ENCODE peak calls at places on chromosomes 11 and 22, in nine cellular contexts. C is Peyer's patch, T is esophagus squamous epithelium, M is heart left ventricle, J is transverse colon, G is sigmoid colon, L is tibial nerve, P is A549, Q is K562. S is an unnamed sample.

GRCh38 chr11:91932151-91932821 is 292.3 kb upstream of the FAT3 start:
- DNase-seq in C (no peak), T (no peak), M (no peak), J (no peak), G (no peak), L (no peak), P (no peak), Q (no peak), S (no peak)

GRCh38 chr11:30758946-30759501 is 172.9 kb upstream of the MPPED2 start:
- DNase-seq in C (no peak), T (no peak), M (no peak), J (no peak), G (peak; percentile 61), L (no peak), P (no peak), Q (no peak), S (no peak)

GRCh38 chr22:50089231-50090140 is at the start of gene MOV10L1:
- DNase-seq in C (no peak), T (no peak), M (no peak), J (no peak), G (no peak), L (no peak), P (no peak), Q (peak; percentile 54), S (no peak)

GRCh38 chr22:48644108-48644507 is 1183.6 kb downstream of the BRD1 start:
- DNase-seq in C (no peak), T (no peak), M (peak; percentile 52), J (no peak), G (no peak), L (no peak), P (no peak), Q (no peak), S (no peak)

GRCh38 chr11:122423886-122424285 is 231.6 kb upstream of the UBASH3B start:
- DNase-seq in C (no peak), T (no peak), M (no peak), J (no peak), G (no peak), L (no peak), P (no peak), Q (no peak), S (no peak)

GRCh38 chr22:28051091-28051786 is 132.2 kb upstream of the PITPNB start:
- DNase-seq in C (no peak), T (no peak), M (no peak), J (no peak), G (no peak), L (no peak), P (no peak), Q (no peak), S (no peak)

GRCh38 chr11:67289226-67289650 is at the start of gene ANKRD13D:
- DNase-seq in C (peak; percentile 73), T (no peak), M (no peak), J (no peak), G (peak; percentile 73), L (no peak), P (no peak), Q (peak; percentile 91), S (peak; percentile 65)

GRCh38 chr11:93740802-93741093 is 547 bp downstream of the TAF1D start:
- DNase-seq in C (peak; percentile 65), T (no peak), M (peak; percentile 74), J (peak; percentile 64), G (peak; percentile 79), L (peak; percentile 53), P (peak; percentile 35), Q (peak; percentile 60), S (no peak)

GRCh38 chr22:47846206-47846605 is 1083.8 kb downstream of the TBC1D22A start:
- DNase-seq in C (no peak), T (no peak), M (no peak), J (no peak), G (no peak), L (no peak), P (no peak), Q (no peak), S (no peak)

GRCh38 chr11:110121204-110121603 is 28.0 kb downstream of the ZC3H12C start:
- DNase-seq in C (no peak), T (no peak), M (no peak), J (no peak), G (no peak), L (no peak), P (no peak), Q (no peak), S (no peak)

GRCh38 chr11:126375726-126376125 is 20.2 kb downstream of the ST3GAL4 start:
- DNase-seq in C (no peak), T (no peak), M (no peak), J (no peak), G (no peak), L (no peak), P (no peak), Q (no peak), S (no peak)

GRCh38 chr11:1771273-1771672 is 7.5 kb upstream of the CTSD start:
- DNase-seq in C (no peak), T (no peak), M (no peak), J (peak; percentile 5), G (no peak), L (no peak), P (no peak), Q (no peak), S (no peak)

DNA sequence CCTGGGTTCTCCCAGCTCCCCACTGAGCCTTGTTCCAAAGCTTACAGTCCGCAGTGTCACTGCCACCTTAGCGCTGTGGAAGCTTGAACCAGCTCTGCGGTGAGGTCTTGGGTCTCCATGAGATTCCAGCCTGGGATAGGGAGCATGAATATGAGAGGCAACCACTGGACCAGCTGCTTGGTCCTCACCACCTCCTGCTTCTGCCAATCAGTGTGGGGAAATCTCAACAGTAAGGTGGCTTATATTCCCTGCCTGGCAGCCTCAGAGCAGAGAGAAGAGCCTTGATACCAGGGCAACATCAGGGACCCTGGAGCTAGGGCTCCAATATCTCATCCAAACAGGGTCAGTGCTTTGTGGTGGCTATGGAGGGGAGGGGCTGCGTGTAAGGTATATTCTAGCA is 912 bp downstream of the CD44 start:
- DNase-seq in C (no peak), T (no peak), M (no peak), J (no peak), G (no peak), L (no peak), P (no peak), Q (no peak), S (no peak)
- TF ChIP-seq POLR2A in C (no peak), T (no peak), M (no peak), J (no peak), G (no peak), L (no peak), P (no peak), Q (no peak), S (no peak)

GRCh38 chr11:130899106-130899505 is 17.2 kb downstream of the SNX19 start:
- DNase-seq in C (no peak), T (no peak), M (no peak), J (no peak), G (no peak), L (no peak), P (no peak), Q (no peak), S (no peak)
- TF ChIP-seq POLR2A in C (no peak), T (no peak), M (no peak), J (no peak), G (no peak), L (no peak), P (no peak), Q (no peak), S (no peak)

GRCh38 chr22:20384171-20384570 is 9.8 kb upstream of the ZNF74 start:
- DNase-seq in C (no peak), T (no peak), M (no peak), J (no peak), G (no peak), L (no peak), P (no peak), Q (no peak), S (no peak)
- TF ChIP-seq POLR2A in C (no peak), T (no peak), M (no peak), J (no peak), G (no peak), L (no peak), P (no peak), Q (no peak), S (no peak)

GRCh38 chr11:64285885-64286800 is 495 bp downstream of the GPR137 start:
- DNase-seq in C (peak; percentile 60), T (no peak), M (no peak), J (peak; percentile 49), G (no peak), L (no peak), P (peak; percentile 65), Q (no peak), S (no peak)

GRCh38 chr11:64283092-64283491 is 1.4 kb downstream of the BAD start:
- DNase-seq in C (no peak), T (no peak), M (no peak), J (no peak), G (no peak), L (no peak), P (no peak), Q (no peak), S (no peak)

GRCh38 chr11:64284048-64284961 is at the start of gene BAD:
- DNase-seq in C (peak; percentile 98), T (peak; percentile 65), M (peak; percentile 96), J (peak; percentile 97), G (peak; percentile 98), L (peak; percentile 94), P (peak; percentile 97), Q (peak; percentile 99), S (peak; percentile 98)

GRCh38 chr11:64286801-64287159 is 1.1 kb downstream of the GPR137 start:
- DNase-seq in C (no peak), T (no peak), M (no peak), J (no peak), G (no peak), L (no peak), P (no peak), Q (no peak), S (no peak)

GRCh38 chr11:64284962-64285884 is at the start of gene GPR137:
- DNase-seq in C (peak; percentile 94), T (peak; percentile 50), M (peak; percentile 93), J (peak; percentile 91), G (peak; percentile 92), L (peak; percentile 81), P (peak; percentile 79), Q (peak; percentile 94), S (peak; percentile 87)
- TF ChIP-seq POLR2A in C (peak; percentile 50), T (no peak), M (no peak), J (peak; percentile 17), G (peak; percentile 24), L (no peak), P (peak; percentile 38), Q (peak; percentile 50), S (peak; percentile 55)

GRCh38 chr11:761526-762108 is 14.4 kb downstream of the TALDO1 start:
- DNase-seq in C (no peak), T (no peak), M (no peak), J (no peak), G (no peak), L (no peak), P (no peak), Q (no peak), S (no peak)
- TF ChIP-seq POLR2A in C (no peak), T (no peak), M (no peak), J (no peak), G (no peak), L (no peak), P (no peak), Q (peak; percentile 53), S (no peak)